ENCODE peak calls at places on chromosome 14, in six cellular contexts. S is bronchial epithelial cell, W is tibial artery, F is fibroblast of pulmonary artery, J is BJ, M is MCF 10A. K is an unnamed sample.

GRCh38 chr14:85533821-85534271 is 3.9 kb downstream of the FLRT2 start:
- DNase-seq in M (peak), S (no peak), J (no peak), F (peak), W (no peak), K (peak)

GRCh38 chr14:105012171-105012985 is 8.5 kb downstream of the CDCA4 start:
- DNase-seq in S (peak), W (no peak), M (no peak), J (no peak), F (no peak), K (no peak)

GRCh38 chr14:101705733-101706508 is 55.6 kb upstream of the PPP2R5C start:
- DNase-seq in S (no peak), W (peak), J (no peak), F (peak), M (no peak), K (no peak)

GRCh38 chr14:61218765-61219164 is 62.4 kb downstream of the TMEM30B start:
- DNase-seq in W (peak), M (no peak), J (peak), F (no peak), S (no peak), K (no peak)

GRCh38 chr14:70888151-70888499 is 19.1 kb upstream of the PCNX1 start:
- DNase-seq in S (no peak), M (no peak), W (no peak), F (no peak), J (no peak), K (no peak)

GRCh38 chr14:72649603-72650227 is 244.2 kb downstream of the DPF3 start:
- DNase-seq in S (peak), W (no peak), M (no peak), J (no peak), F (no peak), K (no peak)

GRCh38 chr14:103436533-103436932 is 51.3 kb downstream of the MARK3 start:
- DNase-seq in J (no peak), M (peak), W (no peak), F (peak), S (no peak), K (peak)

GRCh38 chr14:65329911-65330310 is 82.6 kb upstream of the FUT8 start:
- DNase-seq in M (no peak), S (no peak), J (no peak), W (no peak), F (no peak), K (no peak)

GRCh38 chr14:66074546-66074945 is 411.6 kb upstream of the CCDC196 start:
- DNase-seq in J (no peak), S (no peak), F (no peak), M (no peak), W (no peak), K (no peak)

GRCh38 chr14:21860172-21860571 is 186.6 kb upstream of the OR4E1 start:
- DNase-seq in J (no peak), S (peak), W (no peak), M (peak), F (peak), K (no peak)

GRCh38 chr14:68630611-68631013 is 162.3 kb downstream of the ZFP36L1 start:
- DNase-seq in S (no peak), J (no peak), W (no peak), F (no peak), M (no peak), K (no peak)

GRCh38 chr14:85917631-85918030 is 387.7 kb downstream of the FLRT2 start:
- DNase-seq in S (no peak), M (no peak), J (no peak), W (no peak), F (no peak), K (no peak)

GRCh38 chr14:68733086-68733621 is 59.7 kb downstream of the ZFP36L1 start:
- DNase-seq in J (no peak), M (no peak), F (peak), S (peak), W (peak), K (no peak)

GRCh38 chr14:39431416-39432178 is 636 bp downstream of the FBXO33 start:
- DNase-seq in F (peak), S (peak), J (no peak), M (peak), W (peak), K (peak)

GRCh38 chr14:103763730-103764488 is 48.3 kb downstream of the ZFYVE21 start:
- DNase-seq in M (no peak), W (no peak), S (no peak), F (no peak), J (no peak), K (no peak)

GRCh38 chr14:56004807-56005579 is 113.2 kb upstream of the PELI2 start:
- DNase-seq in J (peak), F (peak), W (peak), S (peak), M (no peak), K (peak)

GRCh38 chr14:98704441-98704840 is 567.6 kb downstream of the BCL11B start:
- DNase-seq in M (no peak), W (no peak), F (no peak), S (no peak), J (no peak), K (no peak)

GRCh38 chr14:42806909-42807315 is 1200.2 kb downstream of the LRFN5 start:
- DNase-seq in M (peak), S (no peak), W (no peak), J (no peak), F (peak), K (peak)

GRCh38 chr14:52906141-52906601 is 44.7 kb downstream of the FERMT2 start:
- DNase-seq in M (peak), J (peak), W (no peak), F (peak), S (peak), K (peak)

GRCh38 chr14:26820101-26820500 is 222.3 kb upstream of the NOVA1 start:
- DNase-seq in J (no peak), F (no peak), S (no peak), W (no peak), M (no peak), K (no peak)

GRCh38 chr14:52834440-52834842 is 43.0 kb upstream of the GNPNAT1 start:
- DNase-seq in S (peak), M (peak), F (peak), W (no peak), J (peak), K (peak)

GRCh38 chr14:100297320-100298300 is 8.6 kb downstream of the SLC25A29 start:
- DNase-seq in F (peak), W (peak), S (no peak), J (no peak), M (no peak), K (peak)

GRCh38 chr14:32696325-32697101 is 242.2 kb upstream of the NPAS3 start:
- DNase-seq in J (no peak), S (no peak), M (no peak), W (no peak), F (no peak), K (no peak)

GRCh38 chr14:69483765-69484443 is 624 bp upstream of the PLEKHD1 start:
- DNase-seq in S (no peak), M (peak), F (no peak), J (no peak), W (no peak), K (peak)

GRCh38 chr14:36582011-36582873 is at the start of gene NKX2-8:
- DNase-seq in J (no peak), M (peak), W (no peak), F (no peak), S (no peak), K (no peak)

GRCh38 chr14:96095581-96096476 is 56.7 kb downstream of the C14orf132 start:
- DNase-seq in F (peak), J (no peak), M (peak), W (peak), S (peak), K (peak)

GRCh38 chr14:37172024-37172869 is at the start of gene SLC25A21:
- DNase-seq in W (peak), F (peak), S (peak), M (peak), J (peak), K (peak)

GRCh38 chr14:68047910-68048309 is 228.3 kb downstream of the RAD51B start:
- DNase-seq in J (no peak), F (peak), W (no peak), S (peak), M (no peak), K (peak)

GRCh38 chr14:95286649-95287048 is 33.1 kb downstream of the CLMN start:
- DNase-seq in J (no peak), F (no peak), S (no peak), M (no peak), W (no peak), K (no peak)

GRCh38 chr14:59464651-59465569 is at the start of gene GPR135:
- DNase-seq in M (no peak), W (peak), J (no peak), F (peak), S (no peak), K (peak)

GRCh38 chr14:101873401-101873800 is 91.0 kb upstream of the DYNC1H1 start:
- DNase-seq in W (no peak), S (no peak), J (no peak), M (no peak), F (no peak), K (no peak)

GRCh38 chr14:49975799-49976198 is 82.9 kb downstream of the ARF6 start:
- DNase-seq in M (no peak), W (no peak), S (no peak), J (no peak), F (no peak), K (no peak)

GRCh38 chr14:102565959-102566358 is 26.5 kb upstream of the RCOR1 start:
- DNase-seq in S (no peak), M (no peak), W (no peak), J (no peak), F (no peak), K (no peak)

GRCh38 chr14:68966872-68967301 is 12.2 kb downstream of the ACTN1 start:
- DNase-seq in F (no peak), W (no peak), J (no peak), S (no peak), M (no peak), K (no peak)

GRCh38 chr14:35556548-35556947 is 22.6 kb downstream of the INSM2 start:
- DNase-seq in W (no peak), F (no peak), S (no peak), M (no peak), J (no peak), K (no peak)

GRCh38 chr14:33943081-33943480 is 7.8 kb downstream of the EGLN3 start:
- DNase-seq in F (no peak), W (no peak), S (no peak), J (no peak), M (peak), K (no peak)

GRCh38 chr14:103445783-103446182 is 60.6 kb downstream of the MARK3 start:
- DNase-seq in S (no peak), M (no peak), W (no peak), J (no peak), F (no peak), K (no peak)

DNA sequence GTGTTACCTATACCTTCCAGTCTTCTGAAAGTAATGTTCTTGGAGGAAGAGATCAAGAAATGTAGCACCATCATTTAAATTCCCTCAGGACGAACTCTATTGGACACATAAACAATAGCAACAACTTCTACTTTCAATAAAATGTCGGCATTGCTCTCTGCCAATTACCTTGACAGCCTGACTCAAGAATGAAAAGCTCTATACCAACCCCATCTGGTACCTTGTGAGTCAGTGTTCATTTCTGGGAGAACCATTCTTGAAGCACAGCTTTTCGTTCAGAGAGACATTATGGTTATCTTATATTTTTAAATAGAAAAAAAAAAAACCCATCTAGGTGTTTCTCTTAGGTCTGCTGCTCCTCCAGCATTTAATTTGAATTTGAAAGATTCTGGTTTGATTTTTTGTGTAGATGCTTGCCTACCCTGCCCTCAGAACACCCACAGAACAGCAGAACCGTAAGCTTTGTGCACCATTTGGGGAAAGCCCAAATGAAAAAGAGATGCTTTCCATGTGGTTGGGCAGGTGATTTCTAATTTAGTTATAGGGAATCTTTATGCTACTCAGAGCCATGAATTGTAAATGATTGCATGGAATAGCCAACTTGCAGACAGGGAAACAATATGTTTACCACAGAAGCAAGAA is 156.0 kb downstream of the SAMD4A start:
- DNase-seq in F (peak), W (no peak), M (peak), J (no peak), S (peak), K (peak)
- TF ChIP-seq CTCF in F (peak), W (no peak), M (no peak), J (peak), S (peak), K (peak)

GRCh38 chr14:76056128-76056527 is 70.6 kb downstream of the IFT43 start:
- DNase-seq in S (no peak), W (no peak), J (no peak), M (peak), F (peak), K (peak)
- TF ChIP-seq CTCF in S (peak), W (no peak), J (peak), M (peak), F (peak), K (peak)

GRCh38 chr14:91140672-91141071 is 26.8 kb downstream of the DGLUCY start:
- DNase-seq in J (no peak), S (peak), M (peak), W (no peak), F (peak), K (no peak)
- TF ChIP-seq CTCF in J (peak), S (peak), M (peak), W (no peak), F (peak), K (peak)

DNA sequence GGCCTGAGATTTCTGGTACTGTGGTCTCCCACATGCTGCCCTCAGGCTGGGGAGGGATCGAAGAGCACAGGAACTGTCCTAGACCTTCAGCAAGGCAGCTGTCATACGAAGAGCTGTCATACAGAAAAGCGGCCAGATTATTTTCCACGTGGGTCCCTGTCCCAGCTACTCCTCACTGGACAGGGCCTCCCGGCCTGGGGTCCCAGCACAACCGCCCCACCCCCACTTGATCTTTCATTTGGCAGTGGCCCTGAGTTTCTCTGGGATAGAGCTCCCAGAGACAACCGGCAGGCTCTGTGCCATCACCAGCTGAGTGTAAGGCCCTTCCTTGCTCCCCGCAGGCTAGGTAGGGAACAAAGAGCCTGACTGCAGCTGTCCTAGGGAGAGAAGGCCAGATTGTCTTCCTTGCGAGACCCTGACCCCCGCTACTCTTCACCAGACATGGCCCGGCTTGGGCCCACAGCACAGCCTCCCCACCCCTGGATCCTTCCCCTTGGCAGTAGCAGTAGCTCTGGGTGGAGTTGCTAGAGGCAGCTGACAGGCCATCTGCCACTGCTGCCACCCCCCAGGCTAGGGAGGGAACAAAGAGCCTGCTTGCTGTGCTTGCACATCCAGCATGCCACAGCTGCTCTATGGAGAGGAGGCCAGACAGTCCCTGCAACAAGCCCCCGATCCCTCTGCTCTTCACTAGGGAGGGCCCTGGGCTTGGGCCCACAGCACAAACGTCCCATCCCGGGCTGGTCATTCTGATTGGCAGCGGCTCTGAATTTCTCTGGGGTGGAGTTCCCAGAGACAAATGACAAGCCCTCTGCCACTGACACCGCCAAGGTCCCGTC is 3.1 kb upstream of the OR4N2 start:
- DNase-seq in J (no peak), F (no peak), W (no peak), S (no peak), M (no peak), K (no peak)
- TF ChIP-seq CTCF in J (no peak), F (no peak), W (no peak), S (no peak), M (no peak), K (no peak)

GRCh38 chr14:23379331-23380196 is 2.7 kb downstream of the CMTM5 start:
- DNase-seq in M (peak), J (no peak), W (no peak), S (peak), F (peak), K (peak)

GRCh38 chr14:23378612-23379220 is 1.9 kb downstream of the CMTM5 start:
- DNase-seq in M (no peak), J (no peak), F (no peak), W (no peak), S (no peak), K (no peak)

GRCh38 chr14:23381871-23382270 is 5.0 kb downstream of the CMTM5 start:
- DNase-seq in M (no peak), J (no peak), W (no peak), S (no peak), F (no peak), K (no peak)

GRCh38 chr14:23381017-23381375 is 4.2 kb downstream of the CMTM5 start:
- DNase-seq in W (no peak), S (no peak), F (no peak), M (no peak), J (no peak), K (no peak)

DNA sequence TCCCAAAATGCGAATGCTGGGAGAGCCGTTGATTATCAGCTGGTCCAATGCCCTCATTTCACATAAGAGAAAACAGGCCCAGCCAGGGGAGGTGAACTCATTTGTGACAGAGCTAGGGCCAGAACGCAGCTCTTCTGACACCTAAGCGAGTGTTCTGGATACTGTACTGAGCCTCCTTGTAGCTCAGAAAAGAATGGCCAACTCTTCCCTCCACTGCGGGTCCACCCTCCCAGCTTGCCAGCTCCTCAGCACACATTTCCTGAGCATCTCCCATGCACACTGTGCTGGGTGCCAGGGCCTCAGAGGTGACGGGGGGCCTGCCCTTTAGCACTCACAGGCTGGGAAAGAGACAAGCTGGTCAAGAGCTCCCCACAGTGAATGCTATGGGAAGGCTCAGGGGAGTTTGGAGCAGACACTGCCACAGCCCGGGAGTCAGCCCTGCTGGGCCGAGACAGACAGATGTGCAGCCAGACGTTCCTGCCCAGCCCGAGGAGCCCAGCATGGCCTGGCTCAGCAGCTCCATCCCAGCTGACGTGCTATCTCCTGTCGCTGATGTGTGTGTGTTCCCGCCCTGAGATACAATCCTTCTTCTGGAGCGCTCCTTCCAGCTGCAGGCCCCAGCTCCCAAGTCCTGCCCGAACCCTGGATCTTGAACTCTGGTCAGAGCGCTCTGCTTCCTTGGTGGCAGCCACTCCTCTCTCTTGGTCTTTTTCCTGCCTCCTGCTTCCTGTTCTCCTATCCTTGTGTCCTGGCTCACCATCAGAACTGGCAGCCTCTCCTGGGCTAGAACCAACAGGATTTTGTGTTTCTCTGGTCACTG is 3.6 kb downstream of the CMTM5 start:
- DNase-seq in W (no peak), F (no peak), J (no peak), S (no peak), M (no peak), K (no peak)
- TF ChIP-seq CTCF in W (no peak), F (no peak), J (no peak), S (no peak), M (no peak), K (no peak)

DNA sequence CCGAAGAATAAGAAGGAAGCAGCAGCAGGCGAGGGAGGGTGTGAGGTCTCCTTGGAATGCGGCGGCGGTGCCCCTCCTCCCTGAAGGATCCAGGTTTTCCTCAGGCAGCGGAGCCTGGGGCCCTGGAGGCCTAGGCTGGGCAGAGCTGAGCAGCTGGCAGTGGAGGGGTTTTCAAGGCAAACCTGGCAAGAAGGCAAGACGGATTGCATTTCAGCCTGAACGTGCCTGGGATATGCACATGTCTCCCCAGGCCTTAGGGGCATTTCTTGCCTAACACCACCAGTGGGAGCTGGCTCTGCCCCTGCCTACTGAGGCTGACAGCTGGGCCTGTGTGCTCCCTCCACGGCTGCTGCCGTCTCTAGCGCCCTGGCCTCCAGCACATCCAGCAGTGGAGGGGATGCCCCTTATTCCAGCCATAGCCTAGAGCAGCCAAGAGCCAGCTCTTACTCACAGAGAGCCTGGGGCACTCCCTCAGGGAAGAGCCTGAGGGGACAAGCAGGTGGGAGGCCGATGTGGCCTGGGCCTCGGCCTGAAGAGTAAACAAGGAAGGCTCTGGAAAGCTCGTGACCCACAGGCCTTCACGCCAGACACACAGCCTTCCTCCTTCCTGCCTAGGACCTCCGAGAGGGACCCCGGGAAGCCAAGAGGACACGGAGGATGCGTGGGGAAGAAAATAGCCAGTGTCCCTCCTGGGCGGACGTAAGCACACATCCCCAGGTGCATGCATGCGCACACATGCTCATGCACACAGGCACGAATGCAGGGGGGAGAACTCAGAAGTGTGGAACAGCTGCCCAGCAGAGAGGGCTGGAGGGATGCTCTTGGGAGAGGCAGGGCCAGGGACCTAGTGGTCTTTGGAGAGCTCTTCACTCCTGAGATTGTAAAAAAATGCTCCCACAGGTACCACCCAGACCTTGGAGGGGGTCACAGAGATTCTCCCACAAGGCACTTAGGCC is 23.0 kb upstream of the EIF2B2 start:
- DNase-seq in M (peak), F (peak), S (peak), W (peak), J (no peak), K (peak)
- TF ChIP-seq CTCF in M (no peak), F (peak), S (peak), W (peak), J (peak), K (no peak)

K was measured in IMR-90.